ENCODE peak calls at places on chromosome 18, in ten cellular contexts. One of them, this sample, is unnamed.

GRCh38 chr18:54772081-54772480 is 56.2 kb upstream of the RAB27B start:
- DNase-seq in neural progenitor cell: no peak
- DNase-seq in neuronal stem cell: no peak
- DNase-seq in IMR-90: no peak
- DNase-seq in psoas muscle: no peak
- DNase-seq in endodermal cell: no peak
- DNase-seq in CD4-positive, alpha-beta T cell: no peak
- DNase-seq in upper lobe of right lung: no peak
- DNase-seq in thoracic aorta: no peak
- DNase-seq in gastrocnemius medialis: no peak
- DNase-seq in this sample: no peak

GRCh38 chr18:24231773-24232735 is 93.2 kb downstream of the CABYR start:
- DNase-seq in gastrocnemius medialis: peak
- DNase-seq in psoas muscle: no peak
- DNase-seq in upper lobe of right lung: no peak
- DNase-seq in neuronal stem cell: no peak
- DNase-seq in IMR-90: peak
- DNase-seq in CD4-positive, alpha-beta T cell: no peak
- DNase-seq in neural progenitor cell: no peak
- DNase-seq in thoracic aorta: no peak
- DNase-seq in endodermal cell: no peak
- DNase-seq in this sample: no peak

GRCh38 chr18:68033466-68033865 is 516.9 kb upstream of the DSEL start:
- DNase-seq in upper lobe of right lung: no peak
- DNase-seq in IMR-90: peak
- DNase-seq in psoas muscle: no peak
- DNase-seq in neuronal stem cell: no peak
- DNase-seq in endodermal cell: no peak
- DNase-seq in neural progenitor cell: no peak
- DNase-seq in gastrocnemius medialis: no peak
- DNase-seq in CD4-positive, alpha-beta T cell: no peak
- DNase-seq in thoracic aorta: no peak
- DNase-seq in this sample: no peak

GRCh38 chr18:70024088-70024487 is 76.4 kb upstream of the CD226 start:
- DNase-seq in thoracic aorta: no peak
- DNase-seq in endodermal cell: no peak
- DNase-seq in upper lobe of right lung: no peak
- DNase-seq in CD4-positive, alpha-beta T cell: no peak
- DNase-seq in IMR-90: no peak
- DNase-seq in neural progenitor cell: no peak
- DNase-seq in gastrocnemius medialis: no peak
- DNase-seq in psoas muscle: no peak
- DNase-seq in neuronal stem cell: no peak
- DNase-seq in this sample: no peak

GRCh38 chr18:37383036-37383788 is 182.4 kb downstream of the CELF4 start:
- DNase-seq in psoas muscle: no peak
- DNase-seq in thoracic aorta: no peak
- DNase-seq in CD4-positive, alpha-beta T cell: no peak
- DNase-seq in gastrocnemius medialis: no peak
- DNase-seq in neural progenitor cell: no peak
- DNase-seq in neuronal stem cell: no peak
- DNase-seq in IMR-90: no peak
- DNase-seq in upper lobe of right lung: no peak
- DNase-seq in endodermal cell: peak
- DNase-seq in this sample: no peak

GRCh38 chr18:10497350-10497749 is 28.5 kb upstream of the NAPG start:
- DNase-seq in endodermal cell: no peak
- DNase-seq in gastrocnemius medialis: no peak
- DNase-seq in CD4-positive, alpha-beta T cell: no peak
- DNase-seq in IMR-90: no peak
- DNase-seq in neuronal stem cell: no peak
- DNase-seq in thoracic aorta: no peak
- DNase-seq in neural progenitor cell: no peak
- DNase-seq in psoas muscle: no peak
- DNase-seq in upper lobe of right lung: no peak
- DNase-seq in this sample: no peak

GRCh38 chr18:8433323-8433722 is 175.9 kb upstream of the RAB12 start:
- DNase-seq in neural progenitor cell: no peak
- DNase-seq in thoracic aorta: no peak
- DNase-seq in upper lobe of right lung: no peak
- DNase-seq in endodermal cell: no peak
- DNase-seq in gastrocnemius medialis: no peak
- DNase-seq in psoas muscle: no peak
- DNase-seq in neuronal stem cell: no peak
- DNase-seq in CD4-positive, alpha-beta T cell: no peak
- DNase-seq in IMR-90: no peak
- DNase-seq in this sample: no peak

GRCh38 chr18:35466815-35467623 is 30.7 kb downstream of the INO80C start:
- DNase-seq in endodermal cell: no peak
- DNase-seq in upper lobe of right lung: no peak
- DNase-seq in neural progenitor cell: no peak
- DNase-seq in psoas muscle: no peak
- DNase-seq in thoracic aorta: no peak
- DNase-seq in neuronal stem cell: no peak
- DNase-seq in IMR-90: no peak
- DNase-seq in gastrocnemius medialis: no peak
- DNase-seq in CD4-positive, alpha-beta T cell: no peak
- DNase-seq in this sample: no peak

GRCh38 chr18:35582899-35583558 is 1.5 kb downstream of the GALNT1 start:
- DNase-seq in endodermal cell: no peak
- DNase-seq in neuronal stem cell: peak
- DNase-seq in CD4-positive, alpha-beta T cell: no peak
- DNase-seq in psoas muscle: no peak
- DNase-seq in upper lobe of right lung: no peak
- DNase-seq in neural progenitor cell: peak
- DNase-seq in thoracic aorta: no peak
- DNase-seq in IMR-90: peak
- DNase-seq in gastrocnemius medialis: no peak
- DNase-seq in this sample: no peak

GRCh38 chr18:60082790-60083189 is 183.0 kb downstream of the PMAIP1 start:
- DNase-seq in psoas muscle: no peak
- DNase-seq in endodermal cell: no peak
- DNase-seq in upper lobe of right lung: no peak
- DNase-seq in CD4-positive, alpha-beta T cell: no peak
- DNase-seq in neural progenitor cell: no peak
- DNase-seq in gastrocnemius medialis: no peak
- DNase-seq in neuronal stem cell: no peak
- DNase-seq in IMR-90: no peak
- DNase-seq in thoracic aorta: no peak
- DNase-seq in this sample: no peak

GRCh38 chr18:46152436-46152807 is 48.2 kb downstream of the HAUS1 start:
- DNase-seq in psoas muscle: peak
- DNase-seq in neuronal stem cell: no peak
- DNase-seq in neural progenitor cell: no peak
- DNase-seq in thoracic aorta: no peak
- DNase-seq in gastrocnemius medialis: peak
- DNase-seq in IMR-90: peak
- DNase-seq in endodermal cell: no peak
- DNase-seq in upper lobe of right lung: no peak
- DNase-seq in CD4-positive, alpha-beta T cell: no peak
- DNase-seq in this sample: no peak

GRCh38 chr18:76657428-76657827 is 162.4 kb upstream of the ZNF516 start:
- DNase-seq in IMR-90: no peak
- DNase-seq in CD4-positive, alpha-beta T cell: no peak
- DNase-seq in psoas muscle: no peak
- DNase-seq in endodermal cell: no peak
- DNase-seq in gastrocnemius medialis: no peak
- DNase-seq in neuronal stem cell: no peak
- DNase-seq in neural progenitor cell: no peak
- DNase-seq in thoracic aorta: no peak
- DNase-seq in upper lobe of right lung: no peak
- DNase-seq in this sample: no peak

GRCh38 chr18:39838831-39839230 is 2116.2 kb upstream of the PIK3C3 start:
- DNase-seq in CD4-positive, alpha-beta T cell: no peak
- DNase-seq in neural progenitor cell: no peak
- DNase-seq in IMR-90: no peak
- DNase-seq in psoas muscle: no peak
- DNase-seq in endodermal cell: no peak
- DNase-seq in thoracic aorta: no peak
- DNase-seq in upper lobe of right lung: no peak
- DNase-seq in neuronal stem cell: no peak
- DNase-seq in gastrocnemius medialis: no peak
- DNase-seq in this sample: no peak

GRCh38 chr18:10343778-10344177 is 110.7 kb upstream of the APCDD1 start:
- DNase-seq in upper lobe of right lung: no peak
- DNase-seq in CD4-positive, alpha-beta T cell: no peak
- DNase-seq in psoas muscle: no peak
- DNase-seq in IMR-90: no peak
- DNase-seq in endodermal cell: no peak
- DNase-seq in neural progenitor cell: no peak
- DNase-seq in neuronal stem cell: no peak
- DNase-seq in gastrocnemius medialis: no peak
- DNase-seq in thoracic aorta: no peak
- DNase-seq in this sample: peak

DNA sequence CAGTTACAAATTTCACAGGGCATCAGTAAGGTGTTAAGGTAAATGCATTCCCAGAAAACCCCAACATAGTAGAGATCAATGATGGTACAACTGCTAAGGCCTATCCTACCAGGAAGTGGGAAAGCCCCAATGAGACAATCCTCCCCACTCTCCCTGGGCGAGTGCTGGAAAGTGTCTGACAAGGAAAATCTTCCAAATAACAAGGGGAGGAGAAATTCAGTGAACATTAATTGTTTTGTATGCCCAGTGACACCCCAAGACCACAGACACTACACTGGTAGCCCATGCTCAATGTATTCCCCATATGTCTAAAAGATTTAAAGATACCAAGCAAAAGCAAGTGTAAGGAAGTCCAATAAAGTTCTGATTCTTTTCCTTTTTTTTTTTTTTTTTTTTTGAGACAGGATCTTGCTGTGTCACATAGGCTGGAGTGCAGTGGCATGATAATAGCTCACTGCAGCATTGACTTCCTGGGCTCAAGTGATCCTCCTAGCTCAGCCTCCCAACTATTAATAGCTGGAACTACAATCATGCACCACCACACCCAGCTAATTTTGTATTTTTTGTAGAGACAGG is 24.7 kb downstream of the B4GALT6 start:
- DNase-seq in CD4-positive, alpha-beta T cell: no peak
- DNase-seq in gastrocnemius medialis: no peak
- DNase-seq in upper lobe of right lung: no peak
- DNase-seq in neural progenitor cell: no peak
- DNase-seq in endodermal cell: no peak
- DNase-seq in psoas muscle: no peak
- DNase-seq in IMR-90: no peak
- DNase-seq in thoracic aorta: no peak
- DNase-seq in neuronal stem cell: no peak
- DNase-seq in this sample: no peak
- H3K27ac ChIP-seq in CD4-positive, alpha-beta T cell: no peak
- H3K27ac ChIP-seq in gastrocnemius medialis: no peak
- H3K27ac ChIP-seq in upper lobe of right lung: no peak
- H3K27ac ChIP-seq in neural progenitor cell: no peak
- H3K27ac ChIP-seq in endodermal cell: no peak
- H3K27ac ChIP-seq in psoas muscle: peak
- H3K27ac ChIP-seq in IMR-90: no peak
- H3K27ac ChIP-seq in thoracic aorta: no peak
- H3K27ac ChIP-seq in neuronal stem cell: no peak
- H3K27ac ChIP-seq in this sample: no peak

GRCh38 chr18:2872095-2872494 is 25.3 kb downstream of the EMILIN2 start:
- DNase-seq in CD4-positive, alpha-beta T cell: no peak
- DNase-seq in gastrocnemius medialis: no peak
- DNase-seq in psoas muscle: no peak
- DNase-seq in thoracic aorta: no peak
- DNase-seq in upper lobe of right lung: no peak
- DNase-seq in endodermal cell: no peak
- DNase-seq in neural progenitor cell: no peak
- DNase-seq in IMR-90: no peak
- DNase-seq in neuronal stem cell: no peak
- DNase-seq in this sample: no peak
- H3K27ac ChIP-seq in CD4-positive, alpha-beta T cell: no peak
- H3K27ac ChIP-seq in gastrocnemius medialis: no peak
- H3K27ac ChIP-seq in psoas muscle: no peak
- H3K27ac ChIP-seq in thoracic aorta: no peak
- H3K27ac ChIP-seq in upper lobe of right lung: no peak
- H3K27ac ChIP-seq in endodermal cell: no peak
- H3K27ac ChIP-seq in neural progenitor cell: no peak
- H3K27ac ChIP-seq in IMR-90: no peak
- H3K27ac ChIP-seq in neuronal stem cell: no peak
- H3K27ac ChIP-seq in this sample: no peak

DNA sequence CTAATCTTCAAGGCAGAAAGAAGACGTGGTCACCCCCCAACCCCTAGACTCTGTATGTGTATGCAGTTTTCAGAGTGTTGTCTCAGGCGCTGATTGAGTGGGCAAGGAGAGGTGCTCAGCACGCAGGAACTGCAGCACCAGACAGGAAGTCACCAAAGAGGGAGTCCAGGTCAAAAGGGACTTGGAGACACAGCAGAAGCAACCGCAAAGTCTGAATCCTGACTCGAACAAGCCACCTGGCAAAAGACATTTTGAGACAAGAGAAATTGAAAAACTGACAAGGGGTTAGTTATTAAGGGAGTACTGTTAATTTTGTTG is 79.8 kb upstream of the LDLRAD4 start:
- DNase-seq in thoracic aorta: no peak
- DNase-seq in CD4-positive, alpha-beta T cell: no peak
- DNase-seq in endodermal cell: no peak
- DNase-seq in psoas muscle: no peak
- DNase-seq in gastrocnemius medialis: no peak
- DNase-seq in neuronal stem cell: no peak
- DNase-seq in IMR-90: no peak
- DNase-seq in upper lobe of right lung: no peak
- DNase-seq in neural progenitor cell: no peak
- DNase-seq in this sample: no peak
- H3K27ac ChIP-seq in thoracic aorta: no peak
- H3K27ac ChIP-seq in CD4-positive, alpha-beta T cell: no peak
- H3K27ac ChIP-seq in endodermal cell: no peak
- H3K27ac ChIP-seq in psoas muscle: no peak
- H3K27ac ChIP-seq in gastrocnemius medialis: no peak
- H3K27ac ChIP-seq in neuronal stem cell: no peak
- H3K27ac ChIP-seq in IMR-90: no peak
- H3K27ac ChIP-seq in upper lobe of right lung: no peak
- H3K27ac ChIP-seq in neural progenitor cell: no peak
- H3K27ac ChIP-seq in this sample: no peak

DNA sequence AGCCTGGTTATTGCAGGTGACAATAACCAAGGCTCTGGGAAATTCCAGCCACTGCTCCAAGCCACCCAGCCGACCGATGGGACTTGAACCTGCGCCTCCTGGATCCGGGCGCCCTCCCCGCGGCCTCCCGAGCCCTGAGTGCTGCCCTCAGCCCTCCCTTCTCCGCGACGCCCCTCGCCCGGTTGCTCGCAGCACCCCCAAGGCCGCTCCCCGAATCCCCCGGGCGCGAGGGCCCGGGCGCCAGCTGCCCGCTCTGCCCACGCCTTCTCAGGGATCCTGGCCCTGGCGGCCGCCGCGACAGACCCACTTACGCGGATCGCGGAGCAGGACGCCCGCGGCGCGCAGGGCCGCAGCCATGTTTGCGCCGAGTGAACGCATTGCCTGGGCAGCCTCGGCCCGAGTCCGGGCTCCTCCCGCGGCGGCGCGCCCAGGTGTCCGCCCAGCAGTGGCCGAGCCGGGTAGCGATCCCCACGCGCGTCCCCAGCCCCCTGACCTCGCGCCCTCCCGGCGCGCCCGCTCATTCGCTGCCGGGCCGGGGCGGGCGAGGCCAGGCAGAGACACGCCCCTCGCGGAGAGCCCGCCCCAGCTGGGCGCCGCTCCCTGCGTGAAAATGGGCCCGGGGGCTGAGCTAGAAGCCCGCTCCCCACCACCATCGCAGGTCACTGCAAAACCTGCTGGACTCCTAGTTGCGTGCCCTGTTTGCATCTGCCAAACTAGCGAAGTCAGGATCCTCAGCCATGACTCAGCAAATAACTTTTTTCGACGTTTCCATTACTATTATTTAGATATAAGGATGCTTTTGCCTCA is at the start of gene FECH:
- DNase-seq in neural progenitor cell: peak
- DNase-seq in thoracic aorta: peak
- DNase-seq in upper lobe of right lung: peak
- DNase-seq in endodermal cell: peak
- DNase-seq in psoas muscle: peak
- DNase-seq in gastrocnemius medialis: peak
- DNase-seq in CD4-positive, alpha-beta T cell: peak
- DNase-seq in IMR-90: peak
- DNase-seq in neuronal stem cell: peak
- DNase-seq in this sample: peak
- H3K27ac ChIP-seq in neural progenitor cell: no peak
- H3K27ac ChIP-seq in thoracic aorta: peak
- H3K27ac ChIP-seq in upper lobe of right lung: peak
- H3K27ac ChIP-seq in endodermal cell: peak
- H3K27ac ChIP-seq in psoas muscle: peak
- H3K27ac ChIP-seq in gastrocnemius medialis: peak
- H3K27ac ChIP-seq in CD4-positive, alpha-beta T cell: no peak
- H3K27ac ChIP-seq in IMR-90: peak
- H3K27ac ChIP-seq in neuronal stem cell: no peak
- H3K27ac ChIP-seq in this sample: peak